ENCODE peak calls at places on chromosomes 1 and 21, in nine cellular contexts. A, J, H, N, I, B, D, M and U are unnamed samples.

GRCh38 chr1:168134132-168135041 is 2.3 kb downstream of the GPR161 start:
- DNase-seq in M (no peak), H (no peak), B (no peak), A (no peak), D (no peak), N (no peak), J (no peak), I (no peak), U (no peak)

GRCh38 chr1:175871647-175872046 is 128.3 kb upstream of the TNR start:
- DNase-seq in I (no peak), H (no peak), N (no peak), J (no peak), D (no peak), M (no peak), A (no peak), B (no peak), U (peak)

GRCh38 chr21:27129215-27129614 is 162.3 kb upstream of the ADAMTS5 start:
- DNase-seq in M (no peak), B (no peak), J (no peak), H (no peak), I (no peak), N (peak), D (no peak), A (no peak), U (no peak)

GRCh38 chr1:219339466-219339865 is 165.8 kb downstream of the LYPLAL1 start:
- DNase-seq in N (no peak), I (no peak), J (no peak), A (no peak), M (no peak), D (no peak), H (no peak), B (no peak), U (no peak)

GRCh38 chr1:94660994-94661393 is 119.4 kb upstream of the F3 start:
- DNase-seq in D (no peak), B (no peak), J (no peak), I (no peak), N (peak), A (no peak), H (no peak), M (no peak), U (no peak)

GRCh38 chr1:221327954-221328353 is 413.9 kb downstream of the DUSP10 start:
- DNase-seq in I (no peak), A (no peak), J (no peak), H (peak), B (no peak), N (no peak), D (no peak), M (no peak), U (no peak)

GRCh38 chr1:6473974-6474814 is 8.2 kb upstream of the TNFRSF25 start:
- DNase-seq in M (no peak), I (no peak), D (no peak), H (no peak), N (no peak), B (no peak), J (no peak), A (no peak), U (no peak)

GRCh38 chr1:5740865-5741860 is 251.1 kb downstream of the NPHP4 start:
- DNase-seq in A (no peak), M (no peak), N (no peak), H (no peak), D (peak), J (no peak), B (peak), I (no peak), U (no peak)

GRCh38 chr1:44664730-44665370 is 9.4 kb downstream of the TMEM53 start:
- DNase-seq in M (no peak), B (no peak), D (peak), N (no peak), J (no peak), A (no peak), H (no peak), I (no peak), U (no peak)

GRCh38 chr21:19198801-19199200 is 795.2 kb upstream of the TMPRSS15 start:
- DNase-seq in M (no peak), N (no peak), J (no peak), A (no peak), D (no peak), H (no peak), B (no peak), I (no peak), U (no peak)

GRCh38 chr1:36122062-36122461 is 3.0 kb downstream of the COL8A2 start:
- DNase-seq in H (no peak), I (no peak), N (no peak), D (no peak), M (no peak), B (no peak), A (no peak), J (no peak), U (no peak)

GRCh38 chr1:14441302-14441741 is 157.2 kb upstream of the KAZN start:
- DNase-seq in B (no peak), N (peak), A (no peak), D (peak), J (no peak), H (no peak), I (no peak), M (no peak), U (no peak)

GRCh38 chr1:177008653-177009052 is 155.9 kb downstream of the ASTN1 start:
- DNase-seq in J (no peak), H (no peak), I (no peak), M (no peak), D (no peak), A (no peak), N (no peak), B (no peak), U (no peak)

GRCh38 chr1:171257207-171258052 is 9.1 kb downstream of the FMO1 start:
- DNase-seq in A (no peak), D (no peak), I (no peak), M (no peak), N (peak), B (no peak), H (no peak), J (peak), U (no peak)

GRCh38 chr1:109760581-109761226 is 3.0 kb downstream of the EPS8L3 start:
- DNase-seq in M (peak), N (no peak), I (no peak), D (peak), H (no peak), B (peak), J (no peak), A (no peak), U (no peak)

GRCh38 chr1:3899776-3900149 is 309 bp downstream of the C1orf174 start:
- DNase-seq in N (no peak), A (no peak), B (no peak), H (no peak), M (no peak), J (no peak), D (no peak), I (no peak), U (no peak)

GRCh38 chr1:63112155-63112914 is 210.0 kb upstream of the FOXD3 start:
- DNase-seq in D (no peak), J (no peak), A (no peak), M (no peak), H (no peak), B (no peak), I (no peak), N (peak), U (peak)

GRCh38 chr1:166176416-166176815 is 9.6 kb upstream of the FAM78B start:
- DNase-seq in M (no peak), A (no peak), B (no peak), I (no peak), N (no peak), J (no peak), H (no peak), D (no peak), U (no peak)

GRCh38 chr21:39696620-39697019 is 48.4 kb upstream of the IGSF5 start:
- DNase-seq in A (no peak), B (no peak), M (no peak), N (no peak), I (no peak), H (no peak), D (no peak), J (no peak), U (no peak)

GRCh38 chr1:58765016-58765415 is 18.8 kb downstream of the JUN start:
- DNase-seq in H (peak), D (no peak), J (no peak), B (no peak), M (no peak), N (peak), I (no peak), A (no peak), U (no peak)

GRCh38 chr1:78274814-78275213 is 216.0 kb upstream of the PTGFR start:
- DNase-seq in A (no peak), M (no peak), J (no peak), I (no peak), H (no peak), N (peak), D (no peak), B (no peak), U (no peak)

GRCh38 chr1:2935766-2936390 is 85.4 kb upstream of the ACTRT2 start:
- DNase-seq in A (no peak), M (no peak), B (no peak), N (no peak), D (no peak), H (no peak), J (no peak), I (no peak), U (no peak)

GRCh38 chr1:193479187-193479586 is 292.8 kb upstream of the B3GALT2 start:
- DNase-seq in D (no peak), H (no peak), I (no peak), J (no peak), N (no peak), B (no peak), M (no peak), A (peak), U (no peak)

GRCh38 chr1:88079036-88079435 is 605.0 kb upstream of the PKN2 start:
- DNase-seq in N (peak), B (no peak), D (no peak), I (no peak), J (no peak), H (peak), A (no peak), M (no peak), U (no peak)

GRCh38 chr21:15036189-15036588 is 28.6 kb downstream of the NRIP1 start:
- DNase-seq in B (no peak), N (no peak), I (no peak), A (no peak), J (no peak), H (no peak), M (no peak), D (no peak), U (no peak)

GRCh38 chr1:202221911-202222909 is 28.6 kb downstream of the LGR6 start:
- DNase-seq in B (no peak), M (peak), N (no peak), I (no peak), D (no peak), A (no peak), H (no peak), J (no peak), U (no peak)

GRCh38 chr1:53616927-53617326 is 122.0 kb downstream of the GLIS1 start:
- DNase-seq in M (peak), I (no peak), B (peak), H (no peak), J (no peak), D (peak), A (no peak), N (peak), U (no peak)

GRCh38 chr1:161298116-161298515 is 11.7 kb downstream of the MPZ start:
- DNase-seq in M (no peak), D (no peak), N (no peak), I (no peak), J (no peak), H (no peak), A (no peak), B (no peak), U (no peak)

GRCh38 chr1:91490501-91490900 is 10.2 kb upstream of the CDC7 start:
- DNase-seq in J (no peak), M (no peak), D (no peak), I (no peak), B (no peak), A (no peak), N (peak), H (no peak), U (no peak)

GRCh38 chr1:172917972-172918371 is 132.8 kb downstream of the TNFSF18 start:
- DNase-seq in A (no peak), I (no peak), J (no peak), B (no peak), N (peak), H (peak), D (no peak), M (no peak), U (no peak)

GRCh38 chr1:203349757-203350522 is 982 bp downstream of the FMOD start:
- DNase-seq in D (no peak), N (no peak), I (no peak), H (no peak), B (no peak), J (no peak), M (no peak), A (no peak), U (peak)

GRCh38 chr1:100428160-100428559 is 75.9 kb downstream of the CDC14A start:
- DNase-seq in N (no peak), I (peak), J (no peak), B (no peak), H (no peak), A (no peak), D (no peak), M (no peak), U (no peak)

GRCh38 chr1:245855846-245856730 is 651.0 kb downstream of the SMYD3 start:
- DNase-seq in I (no peak), M (no peak), J (no peak), N (no peak), H (no peak), B (no peak), D (no peak), A (no peak), U (no peak)

GRCh38 chr1:89873250-89873649 is 52.4 kb downstream of the LRRC8D start:
- DNase-seq in D (no peak), H (peak), J (no peak), A (no peak), M (no peak), I (no peak), B (no peak), N (no peak), U (no peak)

GRCh38 chr1:10031461-10031860 is 1.3 kb upstream of the UBE4B start:
- DNase-seq in D (no peak), M (no peak), J (no peak), B (no peak), I (no peak), N (peak), A (no peak), H (peak), U (no peak)

GRCh38 chr1:231695439-231696255 is 69.1 kb downstream of the DISC1 start:
- DNase-seq in N (no peak), I (no peak), A (no peak), D (no peak), B (no peak), J (no peak), M (no peak), H (no peak), U (no peak)

GRCh38 chr1:153560771-153561170 is 4.9 kb downstream of the S100A2 start:
- DNase-seq in J (no peak), B (no peak), A (no peak), I (no peak), D (peak), M (no peak), H (no peak), N (no peak), U (no peak)

GRCh38 chr1:17412093-17412870 is 27.2 kb downstream of the RCC2 start:
- DNase-seq in J (no peak), H (no peak), B (no peak), N (no peak), M (no peak), A (no peak), I (no peak), D (peak), U (no peak)

GRCh38 chr1:94737124-94737998 is 82.8 kb upstream of the SLC44A3 start:
- DNase-seq in H (peak), B (no peak), A (no peak), M (no peak), N (no peak), D (no peak), I (no peak), J (no peak), U (no peak)